ENCODE peak calls at places on chromosomes 3 and 15, in four cellular contexts. One of them, this sample, is unnamed.
A peak's percentile ranks its signal among the peaks of the same experiment; 100 is the strongest.

GRCh38 chr15:43085921-43086320 is 19.9 kb downstream of the UBR1 start:
- DNase-seq in GM04504: no peak
- DNase-seq in neural crest cell: no peak
- DNase-seq in coronary artery: no peak
- DNase-seq in this sample: no peak

GRCh38 chr3:114650808-114651207 is 357.0 kb downstream of the TIGIT start:
- DNase-seq in GM04504: no peak
- DNase-seq in neural crest cell: no peak
- DNase-seq in coronary artery: no peak
- DNase-seq in this sample: no peak

GRCh38 chr3:40237892-40238571 is 71.5 kb upstream of the EIF1B start:
- DNase-seq in GM04504: no peak
- DNase-seq in neural crest cell: peak; percentile 15
- DNase-seq in coronary artery: no peak
- DNase-seq in this sample: peak; percentile 59

GRCh38 chr3:121883507-121883906 is 10.7 kb upstream of the SLC15A2 start:
- DNase-seq in GM04504: peak; percentile 1
- DNase-seq in neural crest cell: no peak
- DNase-seq in coronary artery: no peak
- DNase-seq in this sample: peak; percentile 7

GRCh38 chr15:56839641-56840040 is 78.8 kb upstream of the TCF12 start:
- DNase-seq in GM04504: no peak
- DNase-seq in neural crest cell: no peak
- DNase-seq in coronary artery: no peak
- DNase-seq in this sample: no peak

GRCh38 chr3:72629191-72629611 is 219.0 kb downstream of the SHQ1 start:
- DNase-seq in GM04504: no peak
- DNase-seq in neural crest cell: no peak
- DNase-seq in coronary artery: no peak
- DNase-seq in this sample: no peak

GRCh38 chr3:111548060-111548459 is 6.1 kb downstream of the CD96 start:
- DNase-seq in GM04504: no peak
- DNase-seq in neural crest cell: no peak
- DNase-seq in coronary artery: no peak
- DNase-seq in this sample: no peak

GRCh38 chr3:119580148-119580760 is 962 bp downstream of the ADPRH start:
- DNase-seq in GM04504: no peak
- DNase-seq in neural crest cell: no peak
- DNase-seq in coronary artery: no peak
- DNase-seq in this sample: no peak

GRCh38 chr15:74374648-74375302 is 7.3 kb upstream of the CYP11A1 start:
- DNase-seq in GM04504: no peak
- DNase-seq in neural crest cell: no peak
- DNase-seq in coronary artery: peak; percentile 47
- DNase-seq in this sample: no peak

GRCh38 chr15:57461541-57461940 is 85.2 kb downstream of the CGNL1 start:
- DNase-seq in GM04504: no peak
- DNase-seq in neural crest cell: no peak
- DNase-seq in coronary artery: no peak
- DNase-seq in this sample: no peak

GRCh38 chr15:98546325-98546724 is 102.0 kb upstream of the IGF1R start:
- DNase-seq in GM04504: no peak
- DNase-seq in neural crest cell: no peak
- DNase-seq in coronary artery: no peak
- DNase-seq in this sample: no peak

GRCh38 chr3:136456196-136456595 is 206.1 kb downstream of the PCCB start:
- DNase-seq in GM04504: no peak
- DNase-seq in neural crest cell: no peak
- DNase-seq in coronary artery: no peak
- DNase-seq in this sample: no peak

GRCh38 chr3:132380979-132381944 is 36.0 kb upstream of the DNAJC13 start:
- DNase-seq in GM04504: no peak
- DNase-seq in neural crest cell: no peak
- DNase-seq in coronary artery: no peak
- DNase-seq in this sample: no peak